ENCODE peak calls at places on chromosome 1, in ten cellular contexts. K, U, Z, T, F, Y, L, V, S and O are unnamed samples.

GRCh38 chr1:177340601-177341067 is 169.9 kb downstream of the BRINP2 start:
- DNase-seq in K (no peak), U (no peak), Z (no peak), T (no peak), F (no peak), Y (no peak), L (no peak), V (no peak), S (no peak), O (no peak)

GRCh38 chr1:91550961-91551360 is 50.3 kb downstream of the CDC7 start:
- DNase-seq in K (no peak), U (no peak), Z (no peak), T (no peak), F (no peak), Y (no peak), L (no peak), V (no peak), S (no peak), O (no peak)

GRCh38 chr1:21184266-21184665 is 7.6 kb upstream of the EIF4G3 start:
- DNase-seq in K (no peak), U (no peak), Z (no peak), T (no peak), F (no peak), Y (peak; percentile 31), L (no peak), V (no peak), S (no peak), O (no peak)

GRCh38 chr1:192604979-192605620 is 29.5 kb downstream of the RGS1 start:
- DNase-seq in K (no peak), U (peak; percentile 79), Z (no peak), T (no peak), F (no peak), Y (no peak), L (no peak), V (no peak), S (no peak), O (no peak)

GRCh38 chr1:89894210-89894668 is 73.4 kb downstream of the LRRC8D start:
- DNase-seq in K (no peak), U (no peak), Z (no peak), T (no peak), F (no peak), Y (peak; percentile 17), L (no peak), V (no peak), S (no peak), O (no peak)

GRCh38 chr1:15154480-15155036 is 1.0 kb downstream of the TMEM51 start:
- DNase-seq in K (no peak), U (no peak), Z (no peak), T (no peak), F (peak; percentile 40), Y (peak; percentile 40), L (no peak), V (peak; percentile 71), S (no peak), O (peak; percentile 88)

GRCh38 chr1:58727363-58727762 is 27.5 kb upstream of the MYSM1 start:
- DNase-seq in K (no peak), U (no peak), Z (no peak), T (no peak), F (no peak), Y (no peak), L (peak; percentile 83), V (no peak), S (no peak), O (no peak)

GRCh38 chr1:210328746-210329488 is at the start of gene HHAT:
- DNase-seq in K (peak; percentile 81), U (no peak), Z (peak; percentile 28), T (peak; percentile 78), F (peak; percentile 77), Y (peak; percentile 87), L (peak; percentile 62), V (peak; percentile 95), S (peak; percentile 93), O (peak; percentile 75)

GRCh38 chr1:53321366-53321765 is 6.5 kb downstream of the LRP8 start:
- DNase-seq in K (no peak), U (no peak), Z (no peak), T (no peak), F (peak; percentile 59), Y (peak; percentile 66), L (no peak), V (peak; percentile 39), S (peak; percentile 58), O (no peak)

GRCh38 chr1:234853906-234854647 is 244.1 kb upstream of the IRF2BP2 start:
- DNase-seq in K (no peak), U (no peak), Z (no peak), T (no peak), F (no peak), Y (no peak), L (no peak), V (no peak), S (no peak), O (no peak)

GRCh38 chr1:242747233-242747632 is 222.7 kb upstream of the PLD5 start:
- DNase-seq in K (no peak), U (no peak), Z (no peak), T (no peak), F (no peak), Y (no peak), L (no peak), V (no peak), S (no peak), O (no peak)
- H3K4me1 ChIP-seq in K (no peaks in the 10 kb centered on the region), U (no peaks in the 10 kb centered on the region), Z (no peaks in the 10 kb centered on the region), T (peaks cover 21% of the 10 kb centered on the region), F (no peaks in the 10 kb centered on the region), Y (peaks cover 5% of the 10 kb centered on the region), L (no peaks in the 10 kb centered on the region), V (no peaks in the 10 kb centered on the region), S (no peaks in the 10 kb centered on the region), O (no peaks in the 10 kb centered on the region)

GRCh38 chr1:206117151-206117948 is at the start of gene AVPR1B:
- DNase-seq in K (no peak), U (no peak), Z (no peak), T (peak; percentile 44), F (peak; percentile 28), Y (peak; percentile 79), L (no peak), V (peak; percentile 71), S (peak; percentile 83), O (peak; percentile 28)
- TF ChIP-seq CTCF in K (no peak), U (no peak), Z (no peak), T (no peak), F (no peak), Y (no peak), L (peak; percentile 7), V (no peak), S (no peak), O (no peak)

DNA sequence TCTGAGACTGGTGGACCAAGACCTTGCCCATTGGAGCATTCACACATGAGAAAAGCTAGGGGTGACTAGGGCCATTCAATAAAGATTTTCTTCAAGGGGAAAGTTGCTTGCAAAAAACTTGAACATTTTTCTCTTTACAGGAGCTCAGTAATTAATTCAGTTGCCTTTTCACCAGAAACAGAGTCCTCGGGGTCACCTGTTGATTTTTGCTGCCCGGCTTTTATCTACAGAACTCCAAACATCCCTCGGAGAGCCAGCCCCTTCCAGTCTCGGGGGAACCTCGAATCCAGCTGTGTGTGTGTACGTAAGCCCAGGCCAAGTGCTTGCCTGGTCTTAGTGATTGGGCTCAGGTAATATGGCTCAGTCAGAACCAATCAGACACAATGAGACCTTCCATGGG is 47.5 kb downstream of the PCNX2 start:
- DNase-seq in K (no peak), U (no peak), Z (no peak), T (no peak), F (no peak), Y (no peak), L (no peak), V (no peak), S (no peak), O (no peak)
- H3K36me3 ChIP-seq in K (no peaks in the 10 kb centered on the region), U (no peaks in the 10 kb centered on the region), Z (no peaks in the 10 kb centered on the region), T (peaks cover 1% of the 10 kb centered on the region), F (peaks cover 4% of the 10 kb centered on the region), Y (no peaks in the 10 kb centered on the region), L (peaks cover 2% of the 10 kb centered on the region), V (no peaks in the 10 kb centered on the region), S (no peaks in the 10 kb centered on the region), O (no peaks in the 10 kb centered on the region)

DNA sequence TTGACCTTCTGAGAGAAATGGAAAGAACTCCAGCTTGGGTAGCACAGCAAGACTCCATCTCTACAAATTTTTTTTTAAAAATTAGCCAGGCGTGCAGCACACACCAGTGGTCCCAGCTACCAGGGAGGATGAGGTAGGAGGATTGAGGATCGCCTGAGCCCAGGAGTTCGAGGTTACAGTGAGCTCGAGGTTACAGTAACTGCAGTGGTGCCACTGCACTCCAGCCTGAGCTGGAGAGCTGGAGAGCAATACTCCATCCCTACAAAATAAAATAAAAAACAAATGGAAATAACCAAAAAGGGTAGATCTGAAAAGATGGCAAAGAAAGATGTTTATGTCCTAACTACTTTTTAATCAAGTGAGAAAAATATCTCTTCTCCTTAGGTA is 14.5 kb downstream of the POGZ start:
- DNase-seq in K (no peak), U (no peak), Z (no peak), T (no peak), F (no peak), Y (no peak), L (no peak), V (no peak), S (no peak), O (no peak)
- H3K4me1 ChIP-seq in K (no peaks in the 10 kb centered on the region), U (peaks cover 11% of the 10 kb centered on the region), Z (peaks cover 50% of the 10 kb centered on the region), T (peaks cover 5% of the 10 kb centered on the region), F (peaks cover 13% of the 10 kb centered on the region), Y (no peaks in the 10 kb centered on the region), L (peaks cover 11% of the 10 kb centered on the region), V (peaks cover 22% of the 10 kb centered on the region), S (peaks cover 30% of the 10 kb centered on the region), O (peaks cover 9% of the 10 kb centered on the region)